ENCODE peak calls at places on chromosomes 2 and 18, in seven cellular contexts. One of them, this sample, is unnamed. For H3K9me3, the result is how much of the 10 kb centered on the place peaks cover.

GRCh38 chr2:152505495-152505906 is 170.5 kb downstream of the FMNL2 start:
- DNase-seq in IMR-90: peak
- DNase-seq in GM12878: peak
- DNase-seq in heart left ventricle: no peak
- DNase-seq in HCT116: no peak
- DNase-seq in A549: peak
- DNase-seq in testis: peak
- DNase-seq in this sample: no peak

GRCh38 chr2:218233543-218233942 is 16.6 kb downstream of the ARPC2 start:
- DNase-seq in heart left ventricle: no peak
- DNase-seq in HCT116: no peak
- DNase-seq in IMR-90: no peak
- DNase-seq in A549: no peak
- DNase-seq in testis: no peak
- DNase-seq in GM12878: no peak
- DNase-seq in this sample: no peak

GRCh38 chr2:222039821-222040220 is 259.0 kb downstream of the PAX3 start:
- DNase-seq in HCT116: no peak
- DNase-seq in heart left ventricle: no peak
- DNase-seq in GM12878: no peak
- DNase-seq in testis: no peak
- DNase-seq in A549: no peak
- DNase-seq in IMR-90: no peak
- DNase-seq in this sample: no peak

GRCh38 chr2:226882606-226883005 is 46.8 kb downstream of the RHBDD1 start:
- DNase-seq in A549: no peak
- DNase-seq in HCT116: no peak
- DNase-seq in testis: no peak
- DNase-seq in IMR-90: peak
- DNase-seq in GM12878: no peak
- DNase-seq in heart left ventricle: no peak
- DNase-seq in this sample: no peak

GRCh38 chr2:109335586-109336266 is 206.7 kb downstream of the SH3RF3 start:
- DNase-seq in A549: no peak
- DNase-seq in testis: no peak
- DNase-seq in IMR-90: peak
- DNase-seq in HCT116: no peak
- DNase-seq in heart left ventricle: no peak
- DNase-seq in GM12878: no peak
- DNase-seq in this sample: no peak

GRCh38 chr18:13890962-13891361 is 24.4 kb downstream of the MC2R start:
- DNase-seq in testis: no peak
- DNase-seq in HCT116: no peak
- DNase-seq in A549: no peak
- DNase-seq in heart left ventricle: no peak
- DNase-seq in GM12878: no peak
- DNase-seq in IMR-90: no peak
- DNase-seq in this sample: no peak

GRCh38 chr2:113126845-113127645 is at the start of gene IL1RN:
- DNase-seq in IMR-90: no peak
- DNase-seq in HCT116: no peak
- DNase-seq in testis: no peak
- DNase-seq in GM12878: no peak
- DNase-seq in A549: no peak
- DNase-seq in heart left ventricle: peak
- DNase-seq in this sample: peak

GRCh38 chr2:222603501-222603900 is 52.4 kb downstream of the FARSB start:
- DNase-seq in heart left ventricle: no peak
- DNase-seq in HCT116: no peak
- DNase-seq in IMR-90: no peak
- DNase-seq in GM12878: no peak
- DNase-seq in testis: no peak
- DNase-seq in A549: no peak
- DNase-seq in this sample: no peak

GRCh38 chr2:68317971-68318685 is 1.6 kb downstream of the CNRIP1 start:
- DNase-seq in heart left ventricle: peak
- DNase-seq in IMR-90: no peak
- DNase-seq in GM12878: no peak
- DNase-seq in HCT116: no peak
- DNase-seq in A549: no peak
- DNase-seq in testis: peak
- DNase-seq in this sample: no peak

GRCh38 chr2:116545611-116546010 is 1268.9 kb upstream of the DDX18 start:
- DNase-seq in HCT116: no peak
- DNase-seq in GM12878: no peak
- DNase-seq in testis: no peak
- DNase-seq in heart left ventricle: no peak
- DNase-seq in A549: no peak
- DNase-seq in IMR-90: no peak
- DNase-seq in this sample: no peak

GRCh38 chr18:35283923-35284794 is 5.9 kb downstream of the ZSCAN30 start:
- DNase-seq in HCT116: no peak
- DNase-seq in A549: peak
- DNase-seq in IMR-90: no peak
- DNase-seq in GM12878: no peak
- DNase-seq in testis: no peak
- DNase-seq in heart left ventricle: no peak
- DNase-seq in this sample: no peak

GRCh38 chr18:50424877-50425690 is 50.2 kb downstream of the SKA1 start:
- DNase-seq in heart left ventricle: peak
- DNase-seq in HCT116: no peak
- DNase-seq in testis: peak
- DNase-seq in A549: no peak
- DNase-seq in IMR-90: peak
- DNase-seq in GM12878: no peak
- DNase-seq in this sample: peak

GRCh38 chr2:191991442-191991841 is 144.6 kb upstream of the CAVIN2 start:
- DNase-seq in A549: no peak
- DNase-seq in testis: no peak
- DNase-seq in GM12878: no peak
- DNase-seq in IMR-90: no peak
- DNase-seq in heart left ventricle: no peak
- DNase-seq in HCT116: no peak
- DNase-seq in this sample: no peak

GRCh38 chr2:45674035-45674791 is 22.7 kb downstream of the PRKCE start:
- DNase-seq in heart left ventricle: no peak
- DNase-seq in GM12878: no peak
- DNase-seq in testis: no peak
- DNase-seq in HCT116: no peak
- DNase-seq in A549: no peak
- DNase-seq in IMR-90: peak
- DNase-seq in this sample: no peak

DNA sequence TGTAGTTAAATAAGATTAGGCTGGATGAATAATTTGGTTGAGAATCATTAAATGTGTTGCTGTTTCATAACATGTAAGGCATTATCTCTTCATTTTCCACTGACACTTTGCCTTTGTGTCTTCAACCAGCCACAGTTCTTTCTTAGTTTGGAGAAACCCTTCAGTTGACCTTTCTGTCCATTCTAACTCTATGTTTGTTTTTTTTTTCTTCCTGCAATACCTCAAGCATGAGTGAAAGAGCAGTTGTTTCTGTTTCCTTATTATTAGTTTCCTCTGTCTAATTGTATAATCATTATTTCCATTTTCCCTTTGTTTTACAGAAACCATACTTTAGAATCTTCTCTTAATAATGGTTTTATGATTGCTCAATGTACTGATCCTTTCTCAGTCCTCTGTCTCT is 25.6 kb downstream of the HADHB start:
- DNase-seq in heart left ventricle: no peak
- DNase-seq in IMR-90: no peak
- DNase-seq in HCT116: no peak
- DNase-seq in A549: no peak
- DNase-seq in GM12878: no peak
- DNase-seq in testis: no peak
- DNase-seq in this sample: no peak
- TF ChIP-seq POLR2A in heart left ventricle: no peak
- TF ChIP-seq POLR2A in IMR-90: no peak
- TF ChIP-seq POLR2A in HCT116: no peak
- TF ChIP-seq POLR2A in A549: no peak
- TF ChIP-seq POLR2A in GM12878: no peak
- TF ChIP-seq POLR2A in testis: no peak
- TF ChIP-seq POLR2A in this sample: no peak

GRCh38 chr2:18950598-18950933 is 361.2 kb upstream of the NT5C1B start:
- DNase-seq in GM12878: no peak
- DNase-seq in testis: peak
- DNase-seq in A549: no peak
- DNase-seq in heart left ventricle: no peak
- DNase-seq in IMR-90: no peak
- DNase-seq in HCT116: no peak
- DNase-seq in this sample: no peak
- TF ChIP-seq CTCF in GM12878: no peak
- TF ChIP-seq CTCF in testis: no peak
- TF ChIP-seq CTCF in A549: no peak
- TF ChIP-seq CTCF in heart left ventricle: no peak
- TF ChIP-seq CTCF in IMR-90: no peak
- TF ChIP-seq CTCF in HCT116: no peak
- TF ChIP-seq CTCF in this sample: no peak

GRCh38 chr2:19577668-19578067 is 219.2 kb upstream of the OSR1 start:
- DNase-seq in A549: peak
- DNase-seq in HCT116: no peak
- DNase-seq in IMR-90: peak
- DNase-seq in GM12878: no peak
- DNase-seq in heart left ventricle: no peak
- DNase-seq in testis: no peak
- DNase-seq in this sample: no peak

GRCh38 chr2:19576411-19576810 is 218.0 kb upstream of the OSR1 start:
- DNase-seq in testis: no peak
- DNase-seq in A549: peak
- DNase-seq in heart left ventricle: no peak
- DNase-seq in HCT116: no peak
- DNase-seq in GM12878: no peak
- DNase-seq in IMR-90: no peak
- DNase-seq in this sample: no peak

GRCh38 chr2:19573784-19574183 is 215.4 kb upstream of the OSR1 start:
- DNase-seq in HCT116: no peak
- DNase-seq in testis: no peak
- DNase-seq in GM12878: no peak
- DNase-seq in A549: no peak
- DNase-seq in heart left ventricle: no peak
- DNase-seq in IMR-90: no peak
- DNase-seq in this sample: no peak

GRCh38 chr2:19575618-19576017 is 217.2 kb upstream of the OSR1 start:
- DNase-seq in heart left ventricle: no peak
- DNase-seq in HCT116: no peak
- DNase-seq in A549: no peak
- DNase-seq in IMR-90: peak
- DNase-seq in GM12878: no peak
- DNase-seq in testis: no peak
- DNase-seq in this sample: no peak

DNA sequence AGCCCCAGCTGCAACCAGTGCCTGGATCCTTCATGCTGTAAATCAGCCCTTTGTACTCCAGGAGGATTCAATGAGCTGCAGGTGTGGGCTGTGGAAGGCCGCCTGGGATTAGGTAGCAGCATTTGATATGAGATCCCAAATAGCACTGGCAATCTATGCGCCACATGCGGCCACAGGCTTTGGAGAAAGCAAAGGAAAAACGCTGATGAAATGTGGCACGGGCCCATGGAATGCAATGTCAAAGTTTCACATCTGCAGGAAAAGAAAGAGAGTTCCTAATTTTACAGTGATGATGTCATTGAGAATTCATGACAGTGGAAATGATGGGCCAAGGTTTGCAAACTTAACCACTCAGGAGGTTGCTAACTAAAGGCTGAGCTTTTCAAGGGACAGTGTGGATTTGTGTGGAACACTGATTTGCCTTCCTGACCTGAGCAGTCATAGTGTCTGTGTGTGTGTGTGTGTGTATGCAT is 216.4 kb upstream of the OSR1 start:
- DNase-seq in heart left ventricle: peak
- DNase-seq in GM12878: no peak
- DNase-seq in IMR-90: peak
- DNase-seq in HCT116: no peak
- DNase-seq in A549: no peak
- DNase-seq in testis: peak
- DNase-seq in this sample: no peak
- H3K9me3 ChIP-seq in heart left ventricle: under half
- H3K9me3 ChIP-seq in GM12878: under half
- H3K9me3 ChIP-seq in IMR-90: under half
- H3K9me3 ChIP-seq in HCT116: under half
- H3K9me3 ChIP-seq in A549: under half
- H3K9me3 ChIP-seq in testis: under half
- H3K9me3 ChIP-seq in this sample: under half

DNA sequence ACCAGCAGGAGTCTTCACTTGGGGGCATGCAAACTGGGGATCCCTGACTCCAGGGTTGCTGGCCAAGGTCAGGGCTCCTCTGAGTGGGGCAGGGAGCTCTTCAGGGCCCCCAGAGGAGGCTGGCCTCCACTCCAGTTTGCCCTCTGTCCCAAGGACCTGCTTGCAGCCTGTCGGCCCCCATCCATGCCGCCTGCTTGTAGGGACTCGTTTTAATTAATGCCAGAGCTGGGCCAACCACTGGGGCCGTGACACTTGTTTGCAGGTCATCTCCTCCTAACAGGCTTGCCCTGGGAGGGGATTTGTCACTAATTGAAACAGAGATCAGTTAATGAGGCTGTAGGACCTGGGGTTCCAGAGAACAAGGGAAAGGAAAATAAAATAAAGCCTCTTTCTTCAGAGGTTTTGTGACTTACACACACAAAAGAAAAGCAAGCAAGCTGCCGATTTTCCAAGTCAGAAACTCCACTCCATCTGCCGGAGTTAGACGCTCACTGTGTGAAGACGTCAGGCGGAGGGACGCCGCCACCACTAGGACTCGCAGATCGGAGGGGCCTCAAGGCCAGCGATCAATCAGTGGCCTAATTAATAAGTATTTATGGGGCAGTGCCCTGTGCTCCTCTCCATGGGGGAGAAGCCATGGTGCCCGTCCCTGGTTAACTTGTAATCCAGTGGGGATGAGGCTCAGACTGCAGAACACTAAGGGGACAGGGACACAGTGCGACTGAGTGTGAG is 75.9 kb downstream of the SFXN5 start:
- DNase-seq in A549: no peak
- DNase-seq in heart left ventricle: peak
- DNase-seq in HCT116: no peak
- DNase-seq in GM12878: no peak
- DNase-seq in testis: no peak
- DNase-seq in IMR-90: no peak
- DNase-seq in this sample: no peak
- TF ChIP-seq POLR2A in A549: no peak
- TF ChIP-seq POLR2A in heart left ventricle: no peak
- TF ChIP-seq POLR2A in HCT116: no peak
- TF ChIP-seq POLR2A in GM12878: no peak
- TF ChIP-seq POLR2A in testis: no peak
- TF ChIP-seq POLR2A in IMR-90: no peak
- TF ChIP-seq POLR2A in this sample: no peak

GRCh38 chr2:30475542-30475941 is 28.5 kb downstream of the LCLAT1 start:
- DNase-seq in GM12878: no peak
- DNase-seq in testis: no peak
- DNase-seq in HCT116: no peak
- DNase-seq in IMR-90: no peak
- DNase-seq in A549: no peak
- DNase-seq in heart left ventricle: no peak
- DNase-seq in this sample: no peak
- TF ChIP-seq CTCF in GM12878: no peak
- TF ChIP-seq CTCF in testis: no peak
- TF ChIP-seq CTCF in HCT116: no peak
- TF ChIP-seq CTCF in IMR-90: peak
- TF ChIP-seq CTCF in A549: peak
- TF ChIP-seq CTCF in heart left ventricle: peak
- TF ChIP-seq CTCF in this sample: no peak